ENCODE peak calls at places on chromosome 17, in five cellular contexts. B is A549, P is H1, X is HepG2, G is K562. F is an unnamed sample. For H3K4me1, the result is how much of the 10 kb centered on the place peaks cover.

GRCh38 chr17:45347451-45347850 is 30.6 kb upstream of the MAP3K14 start:
- DNase-seq in B (no peak), P (no peak), X (no peak), G (no peak), F (no peak)

GRCh38 chr17:44083250-44083849 is 12.8 kb downstream of the G6PC3 start:
- DNase-seq in B (peak), P (no peak), X (peak), G (peak), F (peak)

GRCh38 chr17:10126554-10127493 is 71.6 kb downstream of the GAS7 start:
- DNase-seq in B (no peak), P (no peak), X (no peak), G (no peak), F (no peak)

GRCh38 chr17:8964801-8965393 is 610 bp downstream of the PIK3R5 start:
- DNase-seq in B (no peak), P (no peak), X (no peak), G (no peak), F (no peak)

GRCh38 chr17:61482467-61482866 is 30.2 kb downstream of the TBX4 start:
- DNase-seq in B (no peak), P (no peak), X (no peak), G (no peak), F (no peak)

GRCh38 chr17:82696916-82697807 is 1.3 kb downstream of the RAB40B start:
- DNase-seq in B (no peak), P (peak), X (no peak), G (no peak), F (no peak)

GRCh38 chr17:82370471-82371332 is 863 bp upstream of the UTS2R start:
- DNase-seq in B (no peak), P (no peak), X (no peak), G (no peak), F (no peak)

GRCh38 chr17:81928497-81929252 is 1.1 kb upstream of the MAFG start:
- DNase-seq in B (no peak), P (no peak), X (no peak), G (no peak), F (no peak)

GRCh38 chr17:68221786-68222185 is 26.1 kb upstream of the AMZ2 start:
- DNase-seq in B (no peak), P (no peak), X (no peak), G (no peak), F (no peak)

GRCh38 chr17:15395091-15395490 is 53.7 kb upstream of the TEKT3 start:
- DNase-seq in B (no peak), P (no peak), X (no peak), G (no peak), F (no peak)

GRCh38 chr17:2405247-2405926 is 4.5 kb upstream of the MNT start:
- DNase-seq in B (no peak), P (no peak), X (no peak), G (no peak), F (peak)

GRCh38 chr17:65356524-65356923 is 204.9 kb downstream of the AXIN2 start:
- DNase-seq in B (no peak), P (no peak), X (no peak), G (no peak), F (no peak)

GRCh38 chr17:77481476-77482374 is 341.0 kb downstream of the SEC14L1 start:
- DNase-seq in B (no peak), P (no peak), X (no peak), G (no peak), F (no peak)

DNA sequence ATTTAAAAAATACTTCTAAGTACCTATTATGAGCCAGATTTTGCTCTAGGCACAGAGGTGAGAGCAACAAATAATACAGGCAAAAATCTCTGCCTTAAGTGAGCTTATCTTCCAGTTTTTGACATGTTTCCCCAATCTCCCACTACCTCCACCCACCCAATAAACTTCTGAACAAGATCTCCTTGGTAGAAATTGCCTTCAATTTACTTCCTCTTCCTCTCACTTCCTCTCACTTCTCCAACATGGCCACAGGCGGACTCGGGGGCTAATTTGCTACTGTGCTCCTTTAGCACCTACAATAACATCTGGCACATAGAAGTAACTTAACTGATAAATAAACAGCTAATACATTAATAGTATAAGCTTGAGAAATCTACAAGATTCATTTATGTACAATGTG is 82.6 kb downstream of the CACNG1 start:
- DNase-seq in B (no peak), P (no peak), X (no peak), G (no peak), F (no peak)
- TF ChIP-seq JUN in B (no peak), P (no peak), X (no peak), G (no peak), F (no peak)

DNA sequence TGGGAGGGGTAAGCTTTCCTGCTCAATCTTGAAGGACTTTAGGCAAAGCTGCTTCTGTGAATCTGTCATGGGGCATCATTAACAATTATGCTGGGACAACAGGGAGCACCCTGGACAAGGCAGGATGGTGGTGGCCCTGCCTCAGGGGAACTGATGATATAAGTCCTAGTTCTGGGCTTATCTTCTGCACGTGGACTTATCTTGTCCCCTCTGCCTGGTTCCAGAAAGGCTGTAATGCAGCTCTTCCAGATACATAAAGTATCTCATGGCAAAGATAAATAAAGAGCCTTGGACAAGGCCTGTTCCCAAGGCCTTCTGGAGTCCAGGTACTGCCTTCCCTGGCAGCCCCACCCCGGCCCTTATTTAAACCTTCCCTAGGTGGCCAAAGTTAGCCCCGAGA is 6.0 kb upstream of the ZNF385C start:
- DNase-seq in B (no peak), P (no peak), X (no peak), G (no peak), F (no peak)
- H3K4me1 ChIP-seq in B (under half), P (under half), X (under half), G (under half), F (under half)

GRCh38 chr17:40016692-40017000 is 1.4 kb downstream of the CSF3 start:
- DNase-seq in B (no peak), P (no peak), X (no peak), G (no peak), F (no peak)

GRCh38 chr17:40015005-40015997 is at the start of gene CSF3:
- DNase-seq in B (no peak), P (no peak), X (peak), G (no peak), F (peak)

GRCh38 chr17:40017422-40018080 is 2.3 kb downstream of the CSF3 start:
- DNase-seq in B (no peak), P (no peak), X (no peak), G (no peak), F (no peak)

GRCh38 chr17:40015998-40016691 is 905 bp downstream of the CSF3 start:
- DNase-seq in B (no peak), P (no peak), X (no peak), G (no peak), F (no peak)

DNA sequence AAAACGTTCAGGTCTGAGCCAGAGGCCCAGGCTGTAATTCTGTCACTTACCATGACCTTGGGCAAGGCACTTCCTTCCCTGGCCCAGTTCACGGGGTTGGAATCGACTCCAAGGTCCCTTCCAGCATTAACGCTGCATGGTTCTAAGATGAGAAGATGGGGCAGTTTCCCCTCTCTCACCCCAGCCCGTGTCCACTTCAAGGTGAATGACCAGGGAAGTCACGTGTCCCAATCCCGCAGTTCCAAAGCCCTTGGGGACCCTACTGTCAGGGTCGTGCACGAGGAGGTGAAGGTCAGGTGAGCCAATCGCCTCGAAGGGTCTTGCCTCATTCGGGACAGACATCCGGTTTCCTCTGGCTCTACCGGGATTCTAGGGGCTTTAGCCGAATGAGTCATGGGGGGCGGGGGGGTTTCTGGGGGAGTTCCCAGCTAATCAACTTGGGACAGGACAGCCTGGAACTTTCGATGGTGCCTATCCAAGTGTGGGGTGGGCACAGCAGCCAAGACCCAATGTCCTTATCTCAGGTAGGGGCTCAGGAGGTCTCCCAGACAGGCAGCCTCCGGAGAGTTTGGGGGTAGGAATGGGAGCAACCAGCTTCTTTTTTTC is 762 bp upstream of the CSF3 start:
- DNase-seq in B (no peak), P (no peak), X (peak), G (no peak), F (peak)
- TF ChIP-seq JUN in B (no peak), P (no peak), X (no peak), G (no peak), F (no peak)

DNA sequence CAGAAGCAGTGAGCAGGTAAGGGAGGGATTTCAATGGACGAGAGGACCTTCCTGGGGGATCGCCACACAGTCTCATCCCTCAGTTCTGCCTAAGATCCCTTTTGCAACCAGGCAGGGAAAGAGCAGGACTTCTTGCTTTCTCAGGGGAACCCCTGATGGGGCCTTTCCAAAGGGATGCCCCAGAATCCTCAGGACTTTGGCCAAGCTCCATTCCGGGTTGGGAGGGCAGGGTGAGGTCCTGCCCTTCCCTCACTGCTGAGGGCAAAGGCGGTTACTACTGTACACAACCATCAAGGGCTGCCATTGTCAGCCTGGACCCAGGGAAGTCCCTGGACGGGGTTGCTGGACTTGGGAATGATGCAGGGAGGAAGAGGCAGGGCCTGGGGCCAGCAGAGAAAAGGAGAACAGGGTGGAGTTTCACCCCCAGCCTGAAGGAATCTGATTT is 9.7 kb downstream of the PRR29 start:
- DNase-seq in B (no peak), P (peak), X (peak), G (no peak), F (peak)
- H3K4me1 ChIP-seq in B (under half), P (under half), X (half or more), G (under half), F (half or more)

DNA sequence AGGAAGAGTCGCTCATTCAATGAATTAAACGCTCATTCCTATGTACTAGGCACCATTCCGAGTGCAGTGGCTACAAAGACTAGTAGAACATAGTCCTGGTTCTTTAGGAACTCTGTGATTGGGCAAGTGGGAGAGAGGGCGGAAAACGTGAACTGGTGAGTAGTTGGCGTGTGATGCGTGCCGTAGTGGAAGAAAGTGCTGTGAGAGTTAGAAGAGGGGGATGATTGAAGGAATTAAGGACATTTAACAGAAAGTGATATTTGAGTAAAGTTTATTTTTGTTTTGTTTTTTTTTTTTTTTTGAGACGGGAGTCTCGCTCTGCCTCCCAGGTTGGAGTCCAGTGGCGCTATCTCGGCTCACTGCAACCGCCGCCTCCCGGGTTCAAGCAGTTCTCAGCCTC is 7.9 kb upstream of the SLFN14 start:
- DNase-seq in B (peak), P (no peak), X (peak), G (peak), F (peak)
- TF ChIP-seq JUN in B (no peak), P (no peak), X (no peak), G (no peak), F (no peak)